ENCODE peak calls at places on chromosome 12, in eight cellular contexts. Z is ascending aorta, R is uterus, I is osteoblast, O is heart left ventricle, H is body of pancreas, M is stomach, Y is mucosa of descending colon. G is an unnamed sample. For H3K36me3, the result is how much of the 10 kb centered on the place peaks cover.

GRCh38 chr12:54001283-54002187 is 1.6 kb downstream of the HOXC9 start:
- DNase-seq in Z (no peak), R (no peak), I (no peak), O (no peak), H (no peak), M (no peak), Y (no peak), G (peak)

GRCh38 chr12:42691991-42692557 is 102.5 kb upstream of the PRICKLE1 start:
- DNase-seq in Z (no peak), R (peak), I (no peak), O (no peak), H (no peak), M (no peak), Y (no peak), G (no peak)

GRCh38 chr12:23611320-23611719 is 338.1 kb downstream of the SOX5 start:
- DNase-seq in Z (no peak), R (no peak), I (no peak), O (no peak), H (no peak), M (no peak), Y (no peak), G (no peak)

GRCh38 chr12:54523637-54524036 is 25.8 kb upstream of the PDE1B start:
- DNase-seq in Z (no peak), R (no peak), I (no peak), O (no peak), H (no peak), M (no peak), Y (no peak), G (no peak)

GRCh38 chr12:54390668-54391551 is 6.4 kb upstream of the ZNF385A start:
- DNase-seq in Z (no peak), R (no peak), I (peak), O (no peak), H (peak), M (peak), Y (peak), G (peak)

GRCh38 chr12:45231515-45232145 is 15.7 kb downstream of the ANO6 start:
- DNase-seq in Z (no peak), R (no peak), I (no peak), O (no peak), H (no peak), M (no peak), Y (no peak), G (no peak)

GRCh38 chr12:111448831-111449790 is 43.4 kb downstream of the SH2B3 start:
- DNase-seq in Z (no peak), R (peak), I (peak), O (no peak), H (peak), M (peak), Y (no peak), G (no peak)

GRCh38 chr12:23099604-23100003 is 474.6 kb downstream of the ETNK1 start:
- DNase-seq in Z (no peak), R (no peak), I (no peak), O (no peak), H (no peak), M (no peak), Y (no peak), G (no peak)

GRCh38 chr12:132675753-132676152 is 11.4 kb downstream of the POLE start:
- DNase-seq in Z (no peak), R (no peak), I (no peak), O (no peak), H (no peak), M (no peak), Y (no peak), G (no peak)

GRCh38 chr12:75553398-75553797 is 42.0 kb upstream of the KRR1 start:
- DNase-seq in Z (no peak), R (no peak), I (no peak), O (no peak), H (no peak), M (no peak), Y (no peak), G (no peak)

GRCh38 chr12:54378791-54379400 is 5.6 kb downstream of the ZNF385A start:
- DNase-seq in Z (no peak), R (peak), I (peak), O (peak), H (peak), M (peak), Y (peak), G (peak)

GRCh38 chr12:127620956-127621355 is 646.0 kb upstream of the TMEM132C start:
- DNase-seq in Z (no peak), R (no peak), I (no peak), O (no peak), H (no peak), M (no peak), Y (peak), G (no peak)

GRCh38 chr12:133129368-133130037 is 571 bp downstream of the ZNF891 start:
- DNase-seq in Z (no peak), R (no peak), I (no peak), O (no peak), H (no peak), M (no peak), Y (no peak), G (no peak)

GRCh38 chr12:42652048-42652447 is 62.5 kb upstream of the PRICKLE1 start:
- DNase-seq in Z (no peak), R (no peak), I (no peak), O (no peak), H (no peak), M (no peak), Y (no peak), G (no peak)

GRCh38 chr12:12523229-12523628 is 39.4 kb downstream of the DUSP16 start:
- DNase-seq in Z (no peak), R (no peak), I (no peak), O (no peak), H (no peak), M (no peak), Y (no peak), G (no peak)

GRCh38 chr12:47752552-47752951 is 6.1 kb downstream of the RAPGEF3 start:
- DNase-seq in Z (no peak), R (no peak), I (peak), O (no peak), H (no peak), M (no peak), Y (no peak), G (no peak)

GRCh38 chr12:48788522-48788851 is 402 bp downstream of the ADCY6 start:
- DNase-seq in Z (no peak), R (no peak), I (peak), O (no peak), H (no peak), M (no peak), Y (no peak), G (peak)

GRCh38 chr12:47088021-47088944 is 8.5 kb upstream of the AMIGO2 start:
- DNase-seq in Z (no peak), R (peak), I (peak), O (no peak), H (no peak), M (no peak), Y (no peak), G (no peak)

GRCh38 chr12:67111182-67111581 is 158.0 kb upstream of the CAND1 start:
- DNase-seq in Z (no peak), R (no peak), I (no peak), O (no peak), H (peak), M (no peak), Y (no peak), G (no peak)

GRCh38 chr12:123059501-123059900 is 79.0 kb downstream of the ARL6IP4 start:
- DNase-seq in Z (no peak), R (no peak), I (no peak), O (no peak), H (no peak), M (no peak), Y (no peak), G (no peak)

GRCh38 chr12:86647800-86648199 is 391.6 kb upstream of the MGAT4C start:
- DNase-seq in Z (no peak), R (no peak), I (no peak), O (no peak), H (no peak), M (no peak), Y (no peak), G (no peak)

GRCh38 chr12:23950011-23950774 is 723 bp upstream of the SOX5 start:
- DNase-seq in Z (no peak), R (no peak), I (peak), O (no peak), H (peak), M (no peak), Y (peak), G (no peak)

GRCh38 chr12:127025545-127025944 is 1241.4 kb upstream of the TMEM132C start:
- DNase-seq in Z (no peak), R (no peak), I (no peak), O (no peak), H (no peak), M (no peak), Y (no peak), G (no peak)

GRCh38 chr12:94980577-94980976 is 22.9 kb downstream of the NDUFA12 start:
- DNase-seq in Z (no peak), R (no peak), I (no peak), O (no peak), H (no peak), M (no peak), Y (no peak), G (no peak)

GRCh38 chr12:53174881-53175491 is 5.5 kb upstream of the ZNF740 start:
- DNase-seq in Z (peak), R (no peak), I (peak), O (no peak), H (peak), M (no peak), Y (no peak), G (no peak)

GRCh38 chr12:109727746-109728726 is 14.4 kb downstream of the FAM222A start:
- DNase-seq in Z (no peak), R (no peak), I (peak), O (no peak), H (no peak), M (no peak), Y (no peak), G (peak)

GRCh38 chr12:3432868-3433267 is 58.1 kb upstream of the PRMT8 start:
- DNase-seq in Z (no peak), R (no peak), I (no peak), O (no peak), H (no peak), M (no peak), Y (no peak), G (no peak)

GRCh38 chr12:82279597-82279996 is 78.6 kb downstream of the CCDC59 start:
- DNase-seq in Z (no peak), R (no peak), I (no peak), O (no peak), H (no peak), M (no peak), Y (no peak), G (no peak)

GRCh38 chr12:51814311-51815088 is 34.0 kb downstream of the FIGNL2 start:
- DNase-seq in Z (peak), R (peak), I (peak), O (peak), H (peak), M (peak), Y (peak), G (peak)
- H3K4me3 ChIP-seq in Z (peak), R (peak), I (peak), O (peak), H (peak), M (peak), Y (peak), G (peak)

GRCh38 chr12:6204533-6205143 is 4.4 kb downstream of the CD9 start:
- DNase-seq in Z (no peak), R (no peak), I (no peak), O (no peak), H (no peak), M (no peak), Y (no peak), G (no peak)

GRCh38 chr12:6205761-6206160 is 5.6 kb downstream of the CD9 start:
- DNase-seq in Z (no peak), R (no peak), I (no peak), O (no peak), H (no peak), M (no peak), Y (no peak), G (no peak)

GRCh38 chr12:6206327-6206726 is 6.1 kb downstream of the CD9 start:
- DNase-seq in Z (no peak), R (no peak), I (no peak), O (no peak), H (no peak), M (no peak), Y (no peak), G (no peak)

GRCh38 chr12:6207254-6207942 is 7.2 kb downstream of the CD9 start:
- DNase-seq in Z (no peak), R (no peak), I (peak), O (no peak), H (no peak), M (no peak), Y (no peak), G (no peak)

GRCh38 chr12:6205144-6205539 is 4.9 kb downstream of the CD9 start:
- DNase-seq in Z (no peak), R (peak), I (no peak), O (peak), H (no peak), M (no peak), Y (peak), G (peak)
- H3K36me3 ChIP-seq in Z (under half), R (under half), I (under half), O (under half), H (under half), M (under half), Y (under half), G (under half)

GRCh38 chr12:40336573-40337199 is 111.9 kb downstream of the LRRK2 start:
- DNase-seq in Z (no peak), R (no peak), I (no peak), O (no peak), H (no peak), M (no peak), Y (no peak), G (no peak)
- TF ChIP-seq CTCF in Z (no peak), R (no peak), I (peak), O (peak), H (peak), M (peak), Y (no peak), G (peak)

DNA sequence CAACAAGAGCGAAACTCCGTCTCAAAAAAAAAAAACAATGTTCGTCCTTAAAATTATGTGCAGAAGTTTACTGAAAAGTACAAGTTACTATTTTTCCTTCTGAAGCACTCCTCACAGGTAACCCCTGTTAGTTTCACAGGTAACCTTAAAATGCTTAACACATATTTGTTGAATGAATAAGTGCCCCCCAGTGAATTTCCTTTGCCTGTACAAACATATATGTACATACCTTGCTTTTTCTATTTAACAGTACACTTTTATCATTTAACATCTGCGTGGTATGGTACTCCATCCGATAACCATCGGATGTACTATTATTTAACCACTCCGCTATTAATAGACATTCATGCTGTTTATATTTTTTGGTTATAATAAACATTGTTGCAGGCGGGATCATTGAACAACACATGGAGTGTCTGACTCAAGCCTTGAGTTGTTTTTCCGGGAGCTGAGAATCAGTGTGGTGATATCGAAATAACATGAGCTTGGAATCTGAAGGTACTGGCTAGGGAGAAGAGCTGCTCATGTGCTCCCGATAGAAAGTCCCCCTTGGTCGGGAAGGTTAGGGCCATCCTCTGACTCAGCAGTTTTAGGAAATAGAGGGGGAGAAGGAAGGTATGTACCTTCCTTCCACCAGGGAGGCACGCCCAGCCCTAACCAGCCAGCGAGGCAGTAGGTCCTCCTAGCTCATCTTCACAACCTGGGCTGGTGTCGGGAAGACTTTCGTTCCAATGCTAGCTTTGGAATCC is 1.6 kb upstream of the RAB35 start:
- DNase-seq in Z (no peak), R (no peak), I (peak), O (no peak), H (no peak), M (no peak), Y (no peak), G (no peak)
- H3K4me3 ChIP-seq in Z (peak), R (peak), I (peak), O (peak), H (no peak), M (peak), Y (no peak), G (peak)

DNA sequence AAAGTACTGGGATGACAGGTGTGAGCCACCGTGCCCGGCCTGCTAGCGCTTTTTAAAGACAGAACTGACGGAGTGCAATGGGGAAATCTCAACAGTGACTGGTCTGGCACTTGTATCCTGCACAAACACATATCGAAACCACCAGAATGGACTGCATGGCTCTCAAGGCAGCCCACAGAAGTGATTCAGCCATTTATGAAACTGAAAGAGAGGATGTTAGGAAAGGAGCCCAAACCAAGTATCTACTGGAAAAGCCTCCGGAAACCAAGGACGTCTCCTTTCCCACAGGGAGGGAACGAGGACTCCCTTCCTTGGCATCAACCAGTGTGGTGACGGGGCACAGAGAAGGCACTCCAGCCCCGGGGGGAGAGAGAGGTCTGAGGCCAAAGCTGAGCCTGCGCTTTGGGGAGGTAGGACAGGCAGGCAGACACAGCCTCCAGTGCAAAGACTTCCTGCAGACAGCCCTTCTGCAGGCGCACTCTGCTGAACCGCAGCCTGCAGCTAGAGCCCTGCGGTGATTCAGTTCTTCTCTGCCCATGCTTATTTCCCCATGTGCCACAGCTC is 16.5 kb downstream of the SLC15A4 start:
- DNase-seq in Z (peak), R (no peak), I (peak), O (no peak), H (peak), M (no peak), Y (no peak), G (no peak)
- H3K36me3 ChIP-seq in Z (half or more), R (under half), I (under half), O (under half), H (under half), M (half or more), Y (under half), G (under half)

GRCh38 chr12:6178981-6179761 is 21.0 kb upstream of the CD9 start:
- DNase-seq in Z (no peak), R (no peak), I (peak), O (no peak), H (no peak), M (no peak), Y (no peak), G (no peak)
- TF ChIP-seq CTCF in Z (no peak), R (peak), I (peak), O (no peak), H (no peak), M (no peak), Y (no peak), G (no peak)

G was measured in psoas muscle.